ENCODE peak calls at places on chromosomes 6 and 20, in seven cellular contexts. P, V, F, U, Y, X and K are unnamed samples.

GRCh38 chr6:170542031-170542719 is 10.9 kb downstream of the PSMB1 start:
- DNase-seq in P (no peak), V (no peak), F (no peak), U (no peak), Y (no peak), X (peak), K (no peak)

GRCh38 chr6:53581161-53581560 is 36.3 kb upstream of the GCLC start:
- DNase-seq in P (no peak), V (no peak), F (no peak), U (peak), Y (no peak), X (peak), K (no peak)

GRCh38 chr20:12201289-12201991 is 283.7 kb downstream of the BTBD3 start:
- DNase-seq in P (no peak), V (no peak), F (no peak), U (peak), Y (no peak), X (peak), K (no peak)

GRCh38 chr20:64101731-64102621 is 5.4 kb downstream of the NPBWR2 start:
- DNase-seq in P (peak), V (peak), F (no peak), U (peak), Y (no peak), X (no peak), K (peak)

GRCh38 chr20:43667341-43668132 is 623 bp downstream of the MYBL2 start:
- DNase-seq in P (peak), V (no peak), F (no peak), U (no peak), Y (no peak), X (peak), K (no peak)

GRCh38 chr20:48262955-48263354 is 477.7 kb upstream of the SULF2 start:
- DNase-seq in P (no peak), V (no peak), F (no peak), U (no peak), Y (no peak), X (no peak), K (no peak)

GRCh38 chr20:58149412-58150091 is 78.9 kb downstream of the ANKRD60 start:
- DNase-seq in P (no peak), V (no peak), F (no peak), U (no peak), Y (no peak), X (no peak), K (no peak)

GRCh38 chr20:64222273-64222672 is 33.3 kb upstream of the PCMTD2 start:
- DNase-seq in P (no peak), V (no peak), F (no peak), U (peak), Y (no peak), X (peak), K (no peak)

GRCh38 chr6:142746524-142746923 is 198.5 kb downstream of the HIVEP2 start:
- DNase-seq in P (no peak), V (peak), F (no peak), U (peak), Y (no peak), X (peak), K (peak)

GRCh38 chr20:62997626-62998025 is 9.1 kb downstream of the BHLHE23 start:
- DNase-seq in P (no peak), V (no peak), F (no peak), U (no peak), Y (no peak), X (no peak), K (no peak)

GRCh38 chr20:62220666-62221568 is 839 bp upstream of the HRH3 start:
- DNase-seq in P (no peak), V (no peak), F (no peak), U (no peak), Y (no peak), X (no peak), K (no peak)

GRCh38 chr6:23181301-23182110 is 612.1 kb downstream of the HDGFL1 start:
- DNase-seq in P (no peak), V (no peak), F (no peak), U (no peak), Y (no peak), X (no peak), K (no peak)

GRCh38 chr6:143064996-143065683 is 4.5 kb downstream of the AIG1 start:
- DNase-seq in P (no peak), V (no peak), F (no peak), U (peak), Y (no peak), X (no peak), K (no peak)

GRCh38 chr6:40907198-40907701 is 131.8 kb downstream of the UNC5CL start:
- DNase-seq in P (no peak), V (no peak), F (no peak), U (no peak), Y (no peak), X (peak), K (no peak)

GRCh38 chr6:142945071-142945445 is at the start of gene HIVEP2:
- DNase-seq in P (peak), V (peak), F (no peak), U (peak), Y (peak), X (peak), K (peak)

GRCh38 chr6:115551510-115551909 is 509.2 kb downstream of the FRK start:
- DNase-seq in P (no peak), V (no peak), F (no peak), U (no peak), Y (no peak), X (no peak), K (no peak)

GRCh38 chr20:63490416-63490815 is 8.5 kb downstream of the EEF1A2 start:
- DNase-seq in P (no peak), V (no peak), F (no peak), U (no peak), Y (no peak), X (no peak), K (no peak)

GRCh38 chr6:84539122-84539856 is 225.1 kb downstream of the TBX18 start:
- DNase-seq in P (no peak), V (no peak), F (no peak), U (no peak), Y (no peak), X (peak), K (no peak)

GRCh38 chr20:36274248-36274841 is 31.8 kb upstream of the DLGAP4 start:
- DNase-seq in P (no peak), V (no peak), F (no peak), U (no peak), Y (no peak), X (no peak), K (no peak)

GRCh38 chr6:137193256-137194070 is 20.0 kb upstream of the IL22RA2 start:
- DNase-seq in P (no peak), V (no peak), F (no peak), U (no peak), Y (no peak), X (no peak), K (no peak)

GRCh38 chr6:162627825-162628224 is 99.7 kb downstream of the PRKN start:
- DNase-seq in P (no peak), V (no peak), F (no peak), U (no peak), Y (no peak), X (no peak), K (no peak)

GRCh38 chr6:157285422-157285779 is 37.9 kb downstream of the TMEM242 start:
- DNase-seq in P (no peak), V (no peak), F (no peak), U (no peak), Y (no peak), X (no peak), K (no peak)

GRCh38 chr20:36128463-36129176 is 25.9 kb upstream of the EPB41L1 start:
- DNase-seq in P (no peak), V (no peak), F (no peak), U (no peak), Y (no peak), X (peak), K (no peak)

GRCh38 chr6:109939654-109940053 is 38.5 kb upstream of the GPR6 start:
- DNase-seq in P (no peak), V (no peak), F (no peak), U (no peak), Y (no peak), X (peak), K (no peak)

GRCh38 chr6:27370391-27370790 is 18.2 kb upstream of the ZNF391 start:
- DNase-seq in P (no peak), V (no peak), F (no peak), U (no peak), Y (no peak), X (no peak), K (no peak)

GRCh38 chr6:144678844-144679243 is 393.7 kb downstream of the UTRN start:
- DNase-seq in P (no peak), V (no peak), F (no peak), U (no peak), Y (no peak), X (peak), K (no peak)

GRCh38 chr6:122400467-122401089 is 1.1 kb downstream of the HSF2 start:
- DNase-seq in P (peak), V (no peak), F (no peak), U (no peak), Y (no peak), X (peak), K (no peak)

GRCh38 chr6:73965408-73966145 is 269.6 kb downstream of the CD109 start:
- DNase-seq in P (no peak), V (no peak), F (no peak), U (no peak), Y (no peak), X (no peak), K (no peak)

GRCh38 chr6:1481326-1481725 is 92.0 kb downstream of the FOXF2 start:
- DNase-seq in P (no peak), V (no peak), F (peak), U (no peak), Y (no peak), X (peak), K (no peak)

GRCh38 chr20:50664248-50664647 is 27.1 kb downstream of the RIPOR3 start:
- DNase-seq in P (no peak), V (no peak), F (no peak), U (no peak), Y (no peak), X (no peak), K (no peak)

GRCh38 chr20:50658804-50659380 is 32.5 kb downstream of the RIPOR3 start:
- DNase-seq in P (no peak), V (no peak), F (no peak), U (no peak), Y (no peak), X (no peak), K (no peak)

GRCh38 chr20:50666709-50667310 is 24.5 kb downstream of the RIPOR3 start:
- DNase-seq in P (no peak), V (no peak), F (no peak), U (peak), Y (no peak), X (no peak), K (no peak)

GRCh38 chr20:50659975-50660670 is 31.2 kb downstream of the RIPOR3 start:
- DNase-seq in P (no peak), V (no peak), F (no peak), U (no peak), Y (no peak), X (no peak), K (no peak)

GRCh38 chr20:50663095-50663821 is 28.1 kb downstream of the RIPOR3 start:
- DNase-seq in P (no peak), V (no peak), F (peak), U (peak), Y (peak), X (no peak), K (no peak)
- TF ChIP-seq CTCF in P (peak), V (no peak), F (peak), U (peak), Y (no peak), X (no peak), K (peak)

GRCh38 chr6:34768148-34768547 is 10.8 kb downstream of the SNRPC start:
- DNase-seq in P (no peak), V (no peak), F (no peak), U (no peak), Y (no peak), X (no peak), K (no peak)

GRCh38 chr6:34772940-34773339 is 15.6 kb downstream of the SNRPC start:
- DNase-seq in P (no peak), V (no peak), F (no peak), U (no peak), Y (no peak), X (no peak), K (no peak)

GRCh38 chr6:34773906-34774305 is 16.6 kb downstream of the SNRPC start:
- DNase-seq in P (no peak), V (no peak), F (no peak), U (no peak), Y (no peak), X (no peak), K (no peak)

GRCh38 chr6:34774967-34775366 is 16.9 kb upstream of the BLTP3A start:
- DNase-seq in P (no peak), V (no peak), F (no peak), U (no peak), Y (no peak), X (no peak), K (no peak)

DNA sequence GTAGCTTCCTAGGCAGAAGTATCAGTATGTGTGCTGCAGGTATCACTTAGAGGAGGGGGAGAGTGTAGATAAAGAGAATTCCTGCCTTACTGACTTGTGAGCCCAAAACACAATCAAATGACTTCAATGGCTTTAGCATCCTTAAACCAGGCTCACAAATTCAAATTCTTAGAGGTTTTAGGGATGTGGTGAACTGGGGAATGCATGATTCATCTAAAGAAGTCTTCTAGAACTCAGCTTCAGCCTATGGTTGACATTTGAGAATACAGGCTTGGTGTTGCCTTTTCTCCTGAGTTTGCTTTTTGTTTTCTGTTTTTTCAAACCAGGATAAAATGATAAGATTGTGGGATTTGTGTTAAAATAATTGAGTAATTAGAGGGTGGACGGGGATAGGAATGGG is 14.4 kb downstream of the SNRPC start:
- DNase-seq in P (no peak), V (no peak), F (no peak), U (no peak), Y (no peak), X (peak), K (no peak)
- TF ChIP-seq CTCF in P (no peak), V (no peak), F (no peak), U (no peak), Y (no peak), X (no peak), K (no peak)

GRCh38 chr6:106085984-106086832 is at the start of gene PRDM1:
- DNase-seq in P (peak), V (peak), F (peak), U (peak), Y (peak), X (peak), K (peak)
- TF ChIP-seq CTCF in P (peak), V (no peak), F (peak), U (peak), Y (no peak), X (no peak), K (peak)

DNA sequence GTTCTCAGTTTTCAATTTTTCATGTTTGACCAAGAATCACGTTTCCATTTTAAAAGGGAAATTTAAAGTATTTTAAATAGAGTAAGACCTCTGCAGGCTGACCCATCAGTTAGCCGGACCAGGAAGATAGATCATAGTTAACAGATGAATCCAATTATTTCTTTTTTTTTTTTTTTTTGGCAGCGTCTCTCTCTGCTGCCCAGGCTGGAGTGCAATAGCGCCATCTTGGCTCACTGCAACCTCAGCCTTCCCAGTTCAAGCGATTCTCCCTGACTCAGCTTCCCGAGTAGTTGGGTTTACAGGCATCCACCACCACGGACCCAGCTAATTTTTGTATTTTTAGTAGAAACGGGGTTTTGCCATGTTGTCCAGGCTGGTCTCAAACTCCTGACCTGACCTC is 256.7 kb upstream of the CNR1 start:
- DNase-seq in P (no peak), V (no peak), F (no peak), U (no peak), Y (no peak), X (peak), K (no peak)
- TF ChIP-seq CTCF in P (no peak), V (no peak), F (peak), U (no peak), Y (no peak), X (peak), K (no peak)

GRCh38 chr6:111855775-111856174 is 17.5 kb downstream of the FYN start:
- DNase-seq in P (no peak), V (no peak), F (no peak), U (no peak), Y (no peak), X (no peak), K (no peak)

GRCh38 chr6:111852704-111853103 is 20.5 kb downstream of the FYN start:
- DNase-seq in P (no peak), V (no peak), F (no peak), U (peak), Y (no peak), X (peak), K (no peak)

GRCh38 chr6:111858347-111858746 is 14.9 kb downstream of the FYN start:
- DNase-seq in P (no peak), V (no peak), F (no peak), U (no peak), Y (no peak), X (no peak), K (no peak)

GRCh38 chr6:111857674-111858337 is 15.4 kb downstream of the FYN start:
- DNase-seq in P (no peak), V (no peak), F (no peak), U (no peak), Y (no peak), X (no peak), K (no peak)

DNA sequence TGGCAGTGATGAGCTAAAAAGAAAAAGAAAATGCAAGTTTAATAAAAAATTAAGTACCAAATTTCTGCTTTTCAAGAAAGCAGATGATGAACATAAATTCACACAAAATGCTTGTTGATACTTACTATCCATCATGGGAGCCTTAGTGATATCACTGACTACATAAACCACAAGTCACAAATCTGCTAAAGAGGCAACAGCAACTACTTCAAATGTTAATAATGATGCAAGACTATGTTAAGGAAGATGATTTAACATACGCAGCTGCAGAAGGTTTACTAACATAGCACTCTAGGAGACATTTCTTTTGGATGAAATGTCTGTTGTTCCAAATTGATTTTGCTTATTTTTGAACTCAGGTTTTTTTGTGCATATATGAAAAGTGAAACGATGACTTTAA is 18.6 kb downstream of the FYN start:
- DNase-seq in P (no peak), V (no peak), F (no peak), U (no peak), Y (no peak), X (peak), K (no peak)
- TF ChIP-seq CTCF in P (no peak), V (no peak), F (no peak), U (no peak), Y (no peak), X (no peak), K (no peak)

DNA sequence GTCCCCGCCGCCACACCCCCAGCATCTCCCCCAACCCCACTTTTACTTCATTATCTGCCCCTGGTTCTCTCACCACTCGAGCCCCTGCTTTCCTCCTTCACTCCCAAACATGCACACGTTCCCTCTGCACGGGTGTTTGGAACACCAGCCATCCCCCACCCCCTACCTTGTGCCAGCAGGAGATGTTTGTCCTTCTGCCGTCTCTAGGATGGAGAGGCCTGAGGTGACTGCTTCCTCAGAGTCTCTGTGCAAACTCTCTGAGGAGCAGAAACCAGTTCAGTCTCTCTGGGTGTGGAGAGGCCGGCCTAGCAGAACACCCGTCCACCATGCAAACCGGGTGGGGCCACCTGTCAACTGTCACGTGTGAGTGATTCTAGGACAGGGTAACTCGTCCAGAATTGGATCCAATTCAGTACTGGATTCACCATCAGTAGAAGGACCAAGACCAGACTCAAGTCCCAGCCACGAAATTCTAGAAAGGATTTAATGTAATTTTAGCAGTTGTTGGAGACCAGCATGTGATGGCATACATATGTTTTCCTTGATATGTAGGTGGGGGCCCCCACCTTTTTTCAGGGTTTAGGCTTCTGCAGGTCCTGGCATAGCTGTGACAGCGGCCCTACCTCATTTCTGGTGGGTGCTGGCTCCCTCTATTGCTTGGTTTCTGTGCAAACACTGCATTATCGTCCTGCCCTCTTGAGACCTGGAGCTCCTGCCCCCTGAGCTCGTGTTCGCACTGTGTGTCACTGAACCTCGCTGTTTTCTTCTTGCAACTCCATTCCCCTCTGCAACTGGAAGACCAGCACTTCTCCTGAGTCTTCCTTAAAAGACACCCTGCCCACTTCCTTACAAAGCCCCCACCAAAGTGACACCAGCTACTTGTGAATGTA is at the start of gene RAET1E:
- DNase-seq in P (no peak), V (no peak), F (no peak), U (no peak), Y (no peak), X (no peak), K (no peak)
- TF ChIP-seq CTCF in P (no peak), V (no peak), F (peak), U (peak), Y (no peak), X (no peak), K (no peak)

GRCh38 chr20:46093531-46093930 is 3.8 kb upstream of the NCOA5 start:
- DNase-seq in P (no peak), V (no peak), F (no peak), U (no peak), Y (no peak), X (peak), K (no peak)
- TF ChIP-seq CTCF in P (no peak), V (no peak), F (no peak), U (no peak), Y (no peak), X (peak), K (no peak)

DNA sequence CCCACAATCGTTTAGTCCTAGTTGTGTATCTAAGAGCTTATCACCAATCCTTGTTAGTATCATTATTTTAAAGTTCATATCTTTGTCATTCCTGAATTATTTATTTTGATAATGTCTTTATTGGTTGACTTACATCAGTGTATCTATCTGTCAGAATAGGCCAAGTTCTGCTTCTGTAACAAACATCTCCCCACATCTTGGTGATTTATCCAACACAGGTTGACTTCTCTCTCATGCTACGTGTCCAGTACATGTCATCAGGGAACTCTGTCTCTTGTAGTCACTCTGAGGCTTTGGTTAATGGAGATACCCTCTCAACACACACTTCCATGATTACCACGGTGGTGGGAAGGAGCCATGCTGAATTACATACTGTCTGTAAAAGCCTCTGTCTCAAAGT is 38.4 kb downstream of the BANF2 start:
- DNase-seq in P (no peak), V (no peak), F (no peak), U (no peak), Y (no peak), X (no peak), K (no peak)
- TF ChIP-seq CTCF in P (no peak), V (no peak), F (no peak), U (no peak), Y (no peak), X (no peak), K (no peak)